ENCODE peak calls at places on chromosomes 1 and 21, in ten cellular contexts. One of them, this sample, is unnamed.

GRCh38 chr1:215748431-215748830 is 181.3 kb downstream of the KCTD3 start:
- DNase-seq in CD8-positive, alpha-beta memory T cell: no peak
- DNase-seq in naive thymus-derived CD4-positive, alpha-beta T cell: no peak
- DNase-seq in neural progenitor cell: no peak
- DNase-seq in stomach: no peak
- DNase-seq in fibroblast of lung: no peak
- DNase-seq in testis: no peak
- DNase-seq in CD4-positive, CD25-positive, alpha-beta regulatory T cell: no peak
- DNase-seq in right cardiac atrium: no peak
- DNase-seq in CD4-positive, alpha-beta memory T cell: no peak
- DNase-seq in this sample: no peak

GRCh38 chr1:88791192-88791591 is 100.2 kb downstream of the GTF2B start:
- DNase-seq in stomach: no peak
- DNase-seq in neural progenitor cell: no peak
- DNase-seq in CD4-positive, CD25-positive, alpha-beta regulatory T cell: no peak
- DNase-seq in fibroblast of lung: peak; percentile 17
- DNase-seq in naive thymus-derived CD4-positive, alpha-beta T cell: no peak
- DNase-seq in CD8-positive, alpha-beta memory T cell: no peak
- DNase-seq in right cardiac atrium: no peak
- DNase-seq in testis: no peak
- DNase-seq in CD4-positive, alpha-beta memory T cell: no peak
- DNase-seq in this sample: no peak

GRCh38 chr1:212864201-212864600 is 6.1 kb downstream of the FLVCR1 start:
- DNase-seq in fibroblast of lung: no peak
- DNase-seq in CD8-positive, alpha-beta memory T cell: no peak
- DNase-seq in CD4-positive, CD25-positive, alpha-beta regulatory T cell: no peak
- DNase-seq in stomach: no peak
- DNase-seq in neural progenitor cell: no peak
- DNase-seq in naive thymus-derived CD4-positive, alpha-beta T cell: no peak
- DNase-seq in CD4-positive, alpha-beta memory T cell: no peak
- DNase-seq in testis: no peak
- DNase-seq in right cardiac atrium: no peak
- DNase-seq in this sample: no peak

GRCh38 chr1:111140680-111140967 is 601 bp downstream of the CEPT1 start:
- DNase-seq in CD4-positive, alpha-beta memory T cell: no peak
- DNase-seq in fibroblast of lung: peak; percentile 38
- DNase-seq in CD8-positive, alpha-beta memory T cell: no peak
- DNase-seq in neural progenitor cell: peak; percentile 78
- DNase-seq in naive thymus-derived CD4-positive, alpha-beta T cell: no peak
- DNase-seq in right cardiac atrium: no peak
- DNase-seq in CD4-positive, CD25-positive, alpha-beta regulatory T cell: no peak
- DNase-seq in testis: no peak
- DNase-seq in stomach: peak; percentile 58
- DNase-seq in this sample: no peak

GRCh38 chr1:228101994-228102790 is 933 bp downstream of the C1orf35 start:
- DNase-seq in CD4-positive, CD25-positive, alpha-beta regulatory T cell: peak; percentile 65
- DNase-seq in fibroblast of lung: no peak
- DNase-seq in CD8-positive, alpha-beta memory T cell: peak; percentile 52
- DNase-seq in stomach: peak; percentile 53
- DNase-seq in naive thymus-derived CD4-positive, alpha-beta T cell: no peak
- DNase-seq in right cardiac atrium: peak; percentile 52
- DNase-seq in testis: peak; percentile 45
- DNase-seq in neural progenitor cell: peak; percentile 71
- DNase-seq in CD4-positive, alpha-beta memory T cell: peak; percentile 62
- DNase-seq in this sample: peak; percentile 88

GRCh38 chr1:159913451-159914192 is 11.7 kb downstream of the TAGLN2 start:
- DNase-seq in testis: no peak
- DNase-seq in fibroblast of lung: no peak
- DNase-seq in neural progenitor cell: no peak
- DNase-seq in CD4-positive, alpha-beta memory T cell: no peak
- DNase-seq in CD4-positive, CD25-positive, alpha-beta regulatory T cell: no peak
- DNase-seq in stomach: peak; percentile 76
- DNase-seq in naive thymus-derived CD4-positive, alpha-beta T cell: no peak
- DNase-seq in right cardiac atrium: no peak
- DNase-seq in CD8-positive, alpha-beta memory T cell: no peak
- DNase-seq in this sample: peak; percentile 79

GRCh38 chr1:63523738-63524137 is 413 bp downstream of the EFCAB7 start:
- DNase-seq in fibroblast of lung: no peak
- DNase-seq in stomach: no peak
- DNase-seq in right cardiac atrium: no peak
- DNase-seq in testis: peak; percentile 18
- DNase-seq in CD8-positive, alpha-beta memory T cell: no peak
- DNase-seq in naive thymus-derived CD4-positive, alpha-beta T cell: no peak
- DNase-seq in neural progenitor cell: peak; percentile 33
- DNase-seq in CD4-positive, alpha-beta memory T cell: no peak
- DNase-seq in CD4-positive, CD25-positive, alpha-beta regulatory T cell: no peak
- DNase-seq in this sample: no peak

GRCh38 chr1:158003409-158003805 is 10.0 kb downstream of the KIRREL1 start:
- DNase-seq in neural progenitor cell: no peak
- DNase-seq in CD4-positive, alpha-beta memory T cell: no peak
- DNase-seq in CD4-positive, CD25-positive, alpha-beta regulatory T cell: no peak
- DNase-seq in naive thymus-derived CD4-positive, alpha-beta T cell: no peak
- DNase-seq in CD8-positive, alpha-beta memory T cell: no peak
- DNase-seq in testis: peak; percentile 23
- DNase-seq in right cardiac atrium: no peak
- DNase-seq in fibroblast of lung: no peak
- DNase-seq in stomach: no peak
- DNase-seq in this sample: no peak

GRCh38 chr1:202158810-202159533 is 1.4 kb downstream of the PTPN7 start:
- DNase-seq in CD4-positive, CD25-positive, alpha-beta regulatory T cell: peak; percentile 45
- DNase-seq in neural progenitor cell: no peak
- DNase-seq in CD8-positive, alpha-beta memory T cell: no peak
- DNase-seq in right cardiac atrium: no peak
- DNase-seq in testis: peak; percentile 60
- DNase-seq in fibroblast of lung: no peak
- DNase-seq in CD4-positive, alpha-beta memory T cell: no peak
- DNase-seq in stomach: no peak
- DNase-seq in naive thymus-derived CD4-positive, alpha-beta T cell: no peak
- DNase-seq in this sample: peak; percentile 53

GRCh38 chr1:201602413-201603265 is 63.7 kb downstream of the NAV1 start:
- DNase-seq in neural progenitor cell: no peak
- DNase-seq in stomach: no peak
- DNase-seq in naive thymus-derived CD4-positive, alpha-beta T cell: no peak
- DNase-seq in CD8-positive, alpha-beta memory T cell: no peak
- DNase-seq in fibroblast of lung: peak; percentile 81
- DNase-seq in testis: no peak
- DNase-seq in CD4-positive, alpha-beta memory T cell: no peak
- DNase-seq in CD4-positive, CD25-positive, alpha-beta regulatory T cell: no peak
- DNase-seq in right cardiac atrium: peak; percentile 39
- DNase-seq in this sample: no peak

DNA sequence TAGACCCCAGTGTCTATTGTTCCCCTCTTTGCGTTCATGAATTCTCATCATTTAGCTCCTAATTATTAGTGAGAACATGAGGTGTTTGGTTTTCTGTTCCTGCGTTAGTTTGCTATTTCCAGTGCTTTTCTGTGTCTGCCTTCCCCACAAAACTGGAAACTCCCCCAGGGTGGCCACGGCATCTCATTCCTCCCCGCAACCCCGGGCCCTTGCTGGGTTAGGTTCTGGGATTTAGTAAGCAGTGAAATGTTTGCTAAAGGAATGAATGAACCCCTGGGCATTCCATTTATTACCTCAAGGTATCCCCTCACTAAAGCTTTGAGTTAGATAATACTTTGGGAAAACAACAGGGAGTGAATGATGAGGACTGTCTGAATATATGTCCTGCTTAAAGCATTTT is 142.9 kb downstream of the GLUL start:
- DNase-seq in fibroblast of lung: no peak
- DNase-seq in naive thymus-derived CD4-positive, alpha-beta T cell: no peak
- DNase-seq in CD8-positive, alpha-beta memory T cell: no peak
- DNase-seq in CD4-positive, alpha-beta memory T cell: no peak
- DNase-seq in testis: no peak
- DNase-seq in stomach: no peak
- DNase-seq in neural progenitor cell: no peak
- DNase-seq in CD4-positive, CD25-positive, alpha-beta regulatory T cell: no peak
- DNase-seq in right cardiac atrium: no peak
- DNase-seq in this sample: no peak
- H3K4me3 ChIP-seq in fibroblast of lung: no peak overlapping the region
- H3K4me3 ChIP-seq in naive thymus-derived CD4-positive, alpha-beta T cell: no peak overlapping the region
- H3K4me3 ChIP-seq in CD8-positive, alpha-beta memory T cell: no peak overlapping the region
- H3K4me3 ChIP-seq in CD4-positive, alpha-beta memory T cell: no peak overlapping the region
- H3K4me3 ChIP-seq in testis: no peak overlapping the region
- H3K4me3 ChIP-seq in stomach: no peak overlapping the region
- H3K4me3 ChIP-seq in neural progenitor cell: no peak overlapping the region
- H3K4me3 ChIP-seq in CD4-positive, CD25-positive, alpha-beta regulatory T cell: no peak overlapping the region
- H3K4me3 ChIP-seq in right cardiac atrium: no peak overlapping the region
- H3K4me3 ChIP-seq in this sample: no peak overlapping the region

GRCh38 chr1:11134352-11135266 is 34.9 kb upstream of the EXOSC10 start:
- DNase-seq in fibroblast of lung: peak; percentile 34
- DNase-seq in right cardiac atrium: peak; percentile 27
- DNase-seq in neural progenitor cell: no peak
- DNase-seq in CD8-positive, alpha-beta memory T cell: no peak
- DNase-seq in naive thymus-derived CD4-positive, alpha-beta T cell: no peak
- DNase-seq in testis: peak; percentile 28
- DNase-seq in CD4-positive, CD25-positive, alpha-beta regulatory T cell: no peak
- DNase-seq in stomach: no peak
- DNase-seq in CD4-positive, alpha-beta memory T cell: no peak
- DNase-seq in this sample: no peak

GRCh38 chr1:11142618-11143391 is 43.1 kb upstream of the EXOSC10 start:
- DNase-seq in stomach: no peak
- DNase-seq in CD4-positive, alpha-beta memory T cell: no peak
- DNase-seq in naive thymus-derived CD4-positive, alpha-beta T cell: no peak
- DNase-seq in neural progenitor cell: no peak
- DNase-seq in CD8-positive, alpha-beta memory T cell: no peak
- DNase-seq in testis: no peak
- DNase-seq in fibroblast of lung: peak; percentile 15
- DNase-seq in CD4-positive, CD25-positive, alpha-beta regulatory T cell: no peak
- DNase-seq in right cardiac atrium: no peak
- DNase-seq in this sample: no peak

GRCh38 chr1:11143907-11144306 is 44.2 kb upstream of the EXOSC10 start:
- DNase-seq in CD4-positive, CD25-positive, alpha-beta regulatory T cell: peak; percentile 12
- DNase-seq in fibroblast of lung: no peak
- DNase-seq in neural progenitor cell: no peak
- DNase-seq in right cardiac atrium: no peak
- DNase-seq in CD4-positive, alpha-beta memory T cell: no peak
- DNase-seq in testis: no peak
- DNase-seq in CD8-positive, alpha-beta memory T cell: no peak
- DNase-seq in stomach: no peak
- DNase-seq in naive thymus-derived CD4-positive, alpha-beta T cell: no peak
- DNase-seq in this sample: no peak

GRCh38 chr1:11143401-11143800 is 43.7 kb upstream of the EXOSC10 start:
- DNase-seq in CD4-positive, alpha-beta memory T cell: no peak
- DNase-seq in right cardiac atrium: no peak
- DNase-seq in naive thymus-derived CD4-positive, alpha-beta T cell: no peak
- DNase-seq in CD4-positive, CD25-positive, alpha-beta regulatory T cell: no peak
- DNase-seq in testis: no peak
- DNase-seq in stomach: no peak
- DNase-seq in neural progenitor cell: no peak
- DNase-seq in CD8-positive, alpha-beta memory T cell: no peak
- DNase-seq in fibroblast of lung: no peak
- DNase-seq in this sample: no peak

GRCh38 chr1:11138952-11139351 is 39.3 kb upstream of the EXOSC10 start:
- DNase-seq in CD4-positive, alpha-beta memory T cell: no peak
- DNase-seq in CD4-positive, CD25-positive, alpha-beta regulatory T cell: no peak
- DNase-seq in fibroblast of lung: peak; percentile 56
- DNase-seq in CD8-positive, alpha-beta memory T cell: no peak
- DNase-seq in stomach: no peak
- DNase-seq in right cardiac atrium: no peak
- DNase-seq in neural progenitor cell: no peak
- DNase-seq in testis: no peak
- DNase-seq in naive thymus-derived CD4-positive, alpha-beta T cell: no peak
- DNase-seq in this sample: no peak
- H3K27ac ChIP-seq in CD4-positive, alpha-beta memory T cell: no peak overlapping the region
- H3K27ac ChIP-seq in CD4-positive, CD25-positive, alpha-beta regulatory T cell: no peak overlapping the region
- H3K27ac ChIP-seq in fibroblast of lung: peak overlapping the region; percentile 40
- H3K27ac ChIP-seq in CD8-positive, alpha-beta memory T cell: no peak overlapping the region
- H3K27ac ChIP-seq in stomach: no peak overlapping the region
- H3K27ac ChIP-seq in right cardiac atrium: no peak overlapping the region
- H3K27ac ChIP-seq in neural progenitor cell: no peak overlapping the region
- H3K27ac ChIP-seq in testis: peak overlapping the region; percentile 3
- H3K27ac ChIP-seq in naive thymus-derived CD4-positive, alpha-beta T cell: no peak overlapping the region
- H3K27ac ChIP-seq in this sample: no peak overlapping the region

GRCh38 chr1:30778156-30778978 is 20.8 kb upstream of the LAPTM5 start:
- DNase-seq in naive thymus-derived CD4-positive, alpha-beta T cell: no peak
- DNase-seq in testis: no peak
- DNase-seq in neural progenitor cell: no peak
- DNase-seq in CD4-positive, CD25-positive, alpha-beta regulatory T cell: no peak
- DNase-seq in fibroblast of lung: peak; percentile 73
- DNase-seq in right cardiac atrium: peak; percentile 75
- DNase-seq in CD4-positive, alpha-beta memory T cell: no peak
- DNase-seq in CD8-positive, alpha-beta memory T cell: no peak
- DNase-seq in stomach: peak; percentile 44
- DNase-seq in this sample: peak; percentile 76
- H3K4me3 ChIP-seq in naive thymus-derived CD4-positive, alpha-beta T cell: no peak overlapping the region
- H3K4me3 ChIP-seq in testis: no peak overlapping the region
- H3K4me3 ChIP-seq in neural progenitor cell: no peak overlapping the region
- H3K4me3 ChIP-seq in CD4-positive, CD25-positive, alpha-beta regulatory T cell: no peak overlapping the region
- H3K4me3 ChIP-seq in fibroblast of lung: no peak overlapping the region
- H3K4me3 ChIP-seq in right cardiac atrium: no peak overlapping the region
- H3K4me3 ChIP-seq in CD4-positive, alpha-beta memory T cell: no peak overlapping the region
- H3K4me3 ChIP-seq in CD8-positive, alpha-beta memory T cell: no peak overlapping the region
- H3K4me3 ChIP-seq in stomach: no peak overlapping the region
- H3K4me3 ChIP-seq in this sample: no peak overlapping the region

GRCh38 chr1:65527672-65528071 is 107.2 kb downstream of the LEPR start:
- DNase-seq in naive thymus-derived CD4-positive, alpha-beta T cell: no peak
- DNase-seq in stomach: no peak
- DNase-seq in CD4-positive, alpha-beta memory T cell: no peak
- DNase-seq in right cardiac atrium: no peak
- DNase-seq in CD4-positive, CD25-positive, alpha-beta regulatory T cell: no peak
- DNase-seq in neural progenitor cell: peak; percentile 19
- DNase-seq in fibroblast of lung: no peak
- DNase-seq in testis: peak; percentile 27
- DNase-seq in CD8-positive, alpha-beta memory T cell: no peak
- DNase-seq in this sample: no peak
- H3K27ac ChIP-seq in naive thymus-derived CD4-positive, alpha-beta T cell: no peak overlapping the region
- H3K27ac ChIP-seq in stomach: peak overlapping the region; percentile 5
- H3K27ac ChIP-seq in CD4-positive, alpha-beta memory T cell: no peak overlapping the region
- H3K27ac ChIP-seq in right cardiac atrium: no peak overlapping the region
- H3K27ac ChIP-seq in CD4-positive, CD25-positive, alpha-beta regulatory T cell: no peak overlapping the region
- H3K27ac ChIP-seq in neural progenitor cell: no peak overlapping the region
- H3K27ac ChIP-seq in fibroblast of lung: no peak overlapping the region
- H3K27ac ChIP-seq in testis: peak overlapping the region; percentile 76
- H3K27ac ChIP-seq in CD8-positive, alpha-beta memory T cell: peak overlapping the region; percentile 65
- H3K27ac ChIP-seq in this sample: no peak overlapping the region

GRCh38 chr1:38741341-38741740 is 118.2 kb downstream of the RRAGC start:
- DNase-seq in CD4-positive, alpha-beta memory T cell: no peak
- DNase-seq in CD8-positive, alpha-beta memory T cell: no peak
- DNase-seq in right cardiac atrium: peak; percentile 45
- DNase-seq in stomach: no peak
- DNase-seq in CD4-positive, CD25-positive, alpha-beta regulatory T cell: no peak
- DNase-seq in testis: no peak
- DNase-seq in fibroblast of lung: no peak
- DNase-seq in neural progenitor cell: peak; percentile 37
- DNase-seq in naive thymus-derived CD4-positive, alpha-beta T cell: no peak
- DNase-seq in this sample: peak; percentile 86
- H3K4me3 ChIP-seq in CD4-positive, alpha-beta memory T cell: no peak overlapping the region
- H3K4me3 ChIP-seq in CD8-positive, alpha-beta memory T cell: no peak overlapping the region
- H3K4me3 ChIP-seq in right cardiac atrium: no peak overlapping the region
- H3K4me3 ChIP-seq in stomach: no peak overlapping the region
- H3K4me3 ChIP-seq in CD4-positive, CD25-positive, alpha-beta regulatory T cell: no peak overlapping the region
- H3K4me3 ChIP-seq in testis: no peak overlapping the region
- H3K4me3 ChIP-seq in fibroblast of lung: no peak overlapping the region
- H3K4me3 ChIP-seq in neural progenitor cell: no peak overlapping the region
- H3K4me3 ChIP-seq in naive thymus-derived CD4-positive, alpha-beta T cell: no peak overlapping the region
- H3K4me3 ChIP-seq in this sample: no peak overlapping the region

GRCh38 chr21:33975548-33976081 is 60.0 kb upstream of the ATP5PO start:
- DNase-seq in testis: no peak
- DNase-seq in CD4-positive, CD25-positive, alpha-beta regulatory T cell: peak; percentile 84
- DNase-seq in stomach: no peak
- DNase-seq in right cardiac atrium: no peak
- DNase-seq in CD4-positive, alpha-beta memory T cell: peak; percentile 21
- DNase-seq in fibroblast of lung: no peak
- DNase-seq in CD8-positive, alpha-beta memory T cell: peak; percentile 39
- DNase-seq in naive thymus-derived CD4-positive, alpha-beta T cell: no peak
- DNase-seq in neural progenitor cell: no peak
- DNase-seq in this sample: no peak
- H3K27ac ChIP-seq in testis: no peak overlapping the region
- H3K27ac ChIP-seq in CD4-positive, CD25-positive, alpha-beta regulatory T cell: peak overlapping the region; percentile 75
- H3K27ac ChIP-seq in stomach: peak overlapping the region; percentile 52
- H3K27ac ChIP-seq in right cardiac atrium: peak overlapping the region; percentile 90
- H3K27ac ChIP-seq in CD4-positive, alpha-beta memory T cell: peak overlapping the region; percentile 58
- H3K27ac ChIP-seq in fibroblast of lung: peak overlapping the region; percentile 93
- H3K27ac ChIP-seq in CD8-positive, alpha-beta memory T cell: peak overlapping the region; percentile 83
- H3K27ac ChIP-seq in naive thymus-derived CD4-positive, alpha-beta T cell: peak overlapping the region; percentile 64
- H3K27ac ChIP-seq in neural progenitor cell: no peak overlapping the region
- H3K27ac ChIP-seq in this sample: no peak overlapping the region